ENCODE peak calls at places on chromosomes 3 and 15, in six cellular contexts. C is right lobe of liver; N is ascending aorta; E is bronchial epithelial cell; F is naive thymus-derived CD4-positive, alpha-beta T cell; I is testis. B is an unnamed sample. For H3K36me3, the result is how much of the 10 kb centered on the place peaks cover.

GRCh38 chr3:140187648-140188221 is 252.8 kb downstream of the CLSTN2 start:
- DNase-seq in C (no peak), E (no peak), N (no peak), F (no peak), I (peak), B (no peak)

GRCh38 chr3:108462899-108463298 is 47.5 kb downstream of the MYH15 start:
- DNase-seq in C (no peak), F (no peak), E (peak), N (no peak), I (no peak), B (no peak)

GRCh38 chr3:43036621-43037331 is 57.7 kb downstream of the GASK1A start:
- DNase-seq in E (no peak), F (no peak), C (no peak), I (no peak), N (no peak), B (no peak)

GRCh38 chr3:107452436-107452835 is 70.3 kb upstream of the BBX start:
- DNase-seq in F (no peak), I (no peak), E (peak), N (no peak), C (no peak), B (no peak)

GRCh38 chr3:144039661-144040060 is 68.0 kb downstream of the DIPK2A start:
- DNase-seq in N (no peak), C (no peak), F (no peak), I (no peak), E (peak), B (no peak)

GRCh38 chr15:33398555-33398954 is 87.8 kb downstream of the RYR3 start:
- DNase-seq in I (no peak), E (no peak), F (no peak), N (no peak), C (no peak), B (no peak)

GRCh38 chr3:136734382-136735070 is 17.7 kb downstream of the STAG1 start:
- DNase-seq in I (no peak), C (no peak), F (peak), N (no peak), E (no peak), B (no peak)

GRCh38 chr3:198106265-198106664 is 146.2 kb downstream of the LMLN start:
- DNase-seq in I (no peak), F (no peak), N (no peak), C (no peak), E (no peak), B (no peak)

GRCh38 chr3:39025222-39025970 is 26.3 kb downstream of the SCN11A start:
- DNase-seq in C (no peak), F (no peak), E (no peak), I (peak), N (no peak), B (no peak)

GRCh38 chr15:87487484-87487883 is 769.1 kb downstream of the NTRK3 start:
- DNase-seq in N (no peak), F (no peak), C (no peak), E (no peak), I (no peak), B (no peak)

GRCh38 chr3:185732782-185733181 is 92.1 kb downstream of the IGF2BP2 start:
- DNase-seq in F (no peak), E (peak), I (no peak), C (no peak), N (no peak), B (no peak)

GRCh38 chr3:29249829-29250228 is 31.0 kb upstream of the RBMS3 start:
- DNase-seq in C (no peak), N (no peak), I (no peak), E (no peak), F (no peak), B (no peak)

GRCh38 chr3:187935623-187936156 is 190.4 kb upstream of the BCL6 start:
- DNase-seq in C (no peak), E (no peak), F (no peak), N (no peak), I (no peak), B (peak)

GRCh38 chr15:25053000-25053815 is 98.4 kb downstream of the SNRPN start:
- DNase-seq in F (no peak), E (no peak), C (peak), N (no peak), I (peak), B (no peak)

GRCh38 chr3:51591231-51591630 is 52.7 kb downstream of the RAD54L2 start:
- DNase-seq in E (no peak), F (no peak), C (no peak), I (no peak), N (no peak), B (no peak)

GRCh38 chr15:62853833-62854210 is 188.7 kb upstream of the TPM1 start:
- DNase-seq in C (no peak), E (peak), N (no peak), I (no peak), F (no peak), B (no peak)

GRCh38 chr3:14413381-14414071 is 11.1 kb downstream of the SLC6A6 start:
- DNase-seq in C (no peak), F (no peak), I (no peak), E (no peak), N (no peak), B (no peak)

GRCh38 chr3:15063656-15064286 is 1.3 kb downstream of the MRPS25 start:
- DNase-seq in N (no peak), C (no peak), I (no peak), F (no peak), E (no peak), B (no peak)

GRCh38 chr15:39501366-39501765 is 79.5 kb upstream of the THBS1 start:
- DNase-seq in E (no peak), N (no peak), C (no peak), F (no peak), I (no peak), B (no peak)

GRCh38 chr3:59695858-59696257 is 646.0 kb upstream of the CFAP20DC start:
- DNase-seq in F (no peak), I (no peak), N (no peak), C (no peak), E (no peak), B (no peak)

GRCh38 chr3:98855811-98856400 is 45.6 kb downstream of the DCBLD2 start:
- DNase-seq in F (no peak), C (no peak), I (no peak), E (peak), N (no peak), B (no peak)

GRCh38 chr3:149316427-149316826 is 17.0 kb downstream of the TM4SF18 start:
- DNase-seq in I (no peak), E (peak), F (no peak), N (no peak), C (no peak), B (no peak)

GRCh38 chr3:100830931-100831330 is 121.6 kb downstream of the TFG start:
- DNase-seq in N (no peak), E (no peak), F (no peak), I (no peak), C (no peak), B (no peak)

GRCh38 chr3:156024904-156025303 is 95.5 kb upstream of the KCNAB1 start:
- DNase-seq in F (no peak), N (no peak), I (no peak), C (no peak), E (peak), B (no peak)

GRCh38 chr3:69309810-69310209 is 76.1 kb downstream of the FRMD4B start:
- DNase-seq in I (no peak), F (no peak), C (no peak), E (peak), N (no peak), B (no peak)

GRCh38 chr3:71543371-71544016 is 40.0 kb downstream of the FOXP1 start:
- DNase-seq in F (no peak), E (no peak), C (no peak), N (peak), I (no peak), B (no peak)

GRCh38 chr3:143601738-143602480 is 246.4 kb downstream of the SLC9A9 start:
- DNase-seq in E (peak), F (no peak), I (no peak), C (no peak), N (no peak), B (no peak)

GRCh38 chr15:98881526-98882517 is 125.8 kb downstream of the PGPEP1L start:
- DNase-seq in I (no peak), E (peak), N (no peak), C (no peak), F (peak), B (no peak)

GRCh38 chr3:30263238-30263920 is 343.0 kb upstream of the TGFBR2 start:
- DNase-seq in C (no peak), F (peak), I (no peak), E (no peak), N (no peak), B (no peak)

GRCh38 chr3:123723527-123724168 is 138.8 kb upstream of the HACD2 start:
- DNase-seq in I (peak), N (peak), F (peak), C (no peak), E (peak), B (peak)

GRCh38 chr15:47206358-47206978 is 510.8 kb upstream of the SEMA6D start:
- DNase-seq in I (no peak), N (no peak), F (no peak), E (no peak), C (no peak), B (no peak)

GRCh38 chr3:112327371-112327951 is 5.5 kb upstream of the CD200 start:
- DNase-seq in I (no peak), E (peak), C (no peak), F (peak), N (no peak), B (peak)

GRCh38 chr15:62895139-62895866 is 147.2 kb upstream of the TPM1 start:
- DNase-seq in C (no peak), E (peak), I (no peak), F (no peak), N (no peak), B (no peak)

GRCh38 chr15:28026764-28027713 is 72.1 kb downstream of the OCA2 start:
- DNase-seq in E (no peak), I (peak), N (no peak), C (no peak), F (no peak), B (no peak)

GRCh38 chr3:72591522-72592421 is 256.5 kb downstream of the SHQ1 start:
- DNase-seq in E (peak), I (peak), C (no peak), F (no peak), N (peak), B (no peak)

GRCh38 chr3:194075088-194075615 is 60.8 kb upstream of the HES1 start:
- DNase-seq in F (no peak), C (no peak), I (no peak), N (no peak), E (peak), B (no peak)

GRCh38 chr3:49411550-49411967 is 217 bp downstream of the RHOA start:
- DNase-seq in E (no peak), C (peak), N (peak), F (no peak), I (peak), B (no peak)

GRCh38 chr3:32450426-32450825 is 52.2 kb downstream of the CMTM6 start:
- DNase-seq in N (no peak), E (no peak), F (no peak), C (no peak), I (no peak), B (no peak)

GRCh38 chr15:98126326-98127090 is 166.0 kb downstream of the ARRDC4 start:
- DNase-seq in C (no peak), F (no peak), N (no peak), E (peak), I (no peak), B (no peak)

GRCh38 chr3:62875103-62876002 is at the start of gene CADPS:
- DNase-seq in I (peak), N (no peak), E (no peak), C (no peak), F (no peak), B (peak)
- H3K4me3 ChIP-seq in I (peak), N (peak), E (no peak), C (peak), F (no peak), B (no peak)

GRCh38 chr15:30917013-30917412 is 13.3 kb downstream of the FAN1 start:
- DNase-seq in I (no peak), F (no peak), N (no peak), E (no peak), C (no peak), B (no peak)

GRCh38 chr15:30917675-30918074 is 14.0 kb downstream of the FAN1 start:
- DNase-seq in E (no peak), F (no peak), N (no peak), C (no peak), I (no peak), B (no peak)

GRCh38 chr15:30918366-30918765 is 14.7 kb downstream of the FAN1 start:
- DNase-seq in E (no peak), F (no peak), C (no peak), N (no peak), I (no peak), B (no peak)

DNA sequence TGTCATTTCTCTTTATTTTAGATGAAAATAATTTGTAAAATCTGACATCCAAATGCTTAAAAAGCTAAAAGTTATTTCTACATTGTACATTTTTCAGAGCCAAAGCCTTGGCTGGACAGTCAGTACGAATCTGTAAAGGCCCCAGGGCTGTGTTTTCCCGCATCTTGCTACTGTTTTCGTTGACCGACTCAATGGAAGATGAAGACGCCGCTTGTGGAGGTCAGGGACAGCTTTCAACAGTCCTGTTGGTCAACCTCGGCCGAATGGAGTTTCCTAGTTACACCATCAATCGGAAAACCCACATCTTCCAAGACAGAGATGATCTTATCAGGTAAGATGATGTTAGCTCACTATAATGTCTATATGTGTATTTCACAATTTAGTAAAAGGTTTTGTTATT is 10.0 kb downstream of the FAN1 start:
- DNase-seq in C (no peak), I (no peak), E (no peak), F (no peak), N (no peak), B (no peak)
- H3K36me3 ChIP-seq in C (under half), I (under half), E (under half), F (under half), N (under half), B (under half)

DNA sequence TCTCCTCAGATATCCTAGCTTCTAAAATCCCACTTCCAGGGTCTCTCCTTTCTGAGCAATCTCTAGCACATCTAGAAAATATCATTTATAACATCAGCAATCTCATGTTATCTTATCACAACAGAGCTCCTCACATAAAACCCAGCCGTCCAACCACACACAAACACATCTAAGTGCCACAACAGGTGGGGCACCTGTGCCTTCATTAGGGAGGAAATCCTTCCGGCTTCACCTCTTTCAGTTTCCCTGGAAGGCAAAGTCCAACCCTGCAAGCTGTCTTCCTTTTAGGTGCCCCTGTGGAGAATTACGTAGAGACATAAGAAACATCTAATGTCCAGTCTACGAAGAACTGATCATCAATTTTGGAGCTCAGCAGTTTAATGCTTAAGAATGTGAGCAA is 1.6 kb downstream of the ZDHHC3 start:
- DNase-seq in C (no peak), F (no peak), N (peak), E (no peak), I (no peak), B (no peak)
- H3K4me3 ChIP-seq in C (no peak), F (peak), N (peak), E (peak), I (no peak), B (peak)

GRCh38 chr3:47414666-47415587 is 34.1 kb downstream of the PTPN23 start:
- DNase-seq in C (no peak), E (no peak), F (no peak), N (no peak), I (no peak), B (no peak)
- H3K36me3 ChIP-seq in C (under half), E (under half), F (under half), N (half or more), I (under half), B (under half)

DNA sequence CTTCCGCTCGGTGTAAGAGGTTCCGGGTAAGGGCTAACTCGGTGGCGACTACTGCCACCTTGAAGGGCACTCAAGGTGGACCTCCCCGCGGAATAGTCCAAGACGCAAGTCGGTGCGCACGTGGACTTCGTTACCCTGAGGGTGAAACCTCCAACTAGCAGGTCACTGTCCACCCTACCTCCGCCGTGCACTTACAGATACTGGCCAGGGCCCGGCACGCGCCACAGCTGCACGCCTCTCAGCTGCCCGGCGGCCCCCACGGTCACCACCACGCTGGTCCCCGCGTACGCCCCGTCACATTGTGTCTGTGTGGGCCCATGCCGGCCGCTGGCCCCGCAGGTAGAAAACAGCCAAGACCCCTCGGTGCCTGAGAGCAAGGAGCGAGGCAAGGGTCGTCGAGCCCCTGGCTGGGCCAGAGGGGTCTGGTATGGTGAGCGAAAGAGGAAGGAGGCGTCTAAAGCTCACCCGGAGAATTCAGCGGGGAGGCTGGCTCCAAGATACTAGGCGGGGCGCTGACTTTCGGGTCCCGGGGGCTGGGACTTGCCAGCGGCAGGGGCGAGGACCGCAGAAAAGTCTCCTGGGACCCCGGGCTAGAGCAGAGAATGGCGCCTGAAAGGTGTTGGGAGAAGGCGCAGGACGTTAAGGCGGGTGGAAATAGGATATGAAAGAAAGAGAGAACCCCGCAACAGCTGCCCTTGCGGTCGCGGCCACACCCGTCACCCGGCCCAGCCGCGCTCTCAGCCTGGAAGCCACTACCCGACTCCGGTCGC is 930 bp downstream of the LTK start:
- DNase-seq in E (no peak), N (no peak), I (peak), C (no peak), F (no peak), B (peak)
- H3K4me3 ChIP-seq in E (no peak), N (peak), I (peak), C (peak), F (peak), B (peak)

GRCh38 chr15:58622877-58623276 is 126.6 kb downstream of the ADAM10 start:
- DNase-seq in I (no peak), N (no peak), E (no peak), C (no peak), F (no peak), B (no peak)
- H3K36me3 ChIP-seq in I (under half), N (under half), E (under half), C (under half), F (under half), B (under half)

DNA sequence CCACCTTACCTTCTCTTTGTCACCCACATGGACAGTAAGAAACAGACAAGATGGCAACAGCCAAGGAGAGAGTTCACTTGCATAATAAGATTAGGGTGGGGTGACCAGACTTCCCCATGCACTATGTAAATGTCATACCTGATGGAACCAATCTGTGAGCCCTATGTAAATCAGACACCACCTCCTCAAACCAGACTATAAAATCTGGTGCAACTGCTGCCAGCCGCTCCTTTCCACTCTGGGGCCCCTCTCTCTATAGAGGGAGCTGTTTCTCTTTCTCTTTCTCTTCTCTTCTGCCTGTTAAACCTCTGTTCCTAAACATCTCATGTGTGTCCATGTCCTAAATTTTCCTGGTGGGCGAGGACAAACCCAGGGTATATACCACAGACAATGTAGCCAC is 405.5 kb upstream of the CNTN4 start:
- DNase-seq in N (no peak), I (no peak), C (no peak), F (no peak), E (no peak), B (no peak)
- H3K4me3 ChIP-seq in N (no peak), I (no peak), C (no peak), F (no peak), E (no peak), B (no peak)

GRCh38 chr3:45737222-45737621 is 48.0 kb downstream of the SACM1L start:
- DNase-seq in E (no peak), N (no peak), F (no peak), I (no peak), C (no peak), B (no peak)

GRCh38 chr3:45741247-45741646 is 52.1 kb downstream of the SACM1L start:
- DNase-seq in E (no peak), N (no peak), C (no peak), F (no peak), I (no peak), B (no peak)

GRCh38 chr3:45741742-45742141 is 52.5 kb downstream of the SACM1L start:
- DNase-seq in I (no peak), N (no peak), C (no peak), E (no peak), F (no peak), B (no peak)

GRCh38 chr3:45739944-45740343 is 50.7 kb downstream of the SACM1L start:
- DNase-seq in N (no peak), E (no peak), C (no peak), I (no peak), F (no peak), B (no peak)

DNA sequence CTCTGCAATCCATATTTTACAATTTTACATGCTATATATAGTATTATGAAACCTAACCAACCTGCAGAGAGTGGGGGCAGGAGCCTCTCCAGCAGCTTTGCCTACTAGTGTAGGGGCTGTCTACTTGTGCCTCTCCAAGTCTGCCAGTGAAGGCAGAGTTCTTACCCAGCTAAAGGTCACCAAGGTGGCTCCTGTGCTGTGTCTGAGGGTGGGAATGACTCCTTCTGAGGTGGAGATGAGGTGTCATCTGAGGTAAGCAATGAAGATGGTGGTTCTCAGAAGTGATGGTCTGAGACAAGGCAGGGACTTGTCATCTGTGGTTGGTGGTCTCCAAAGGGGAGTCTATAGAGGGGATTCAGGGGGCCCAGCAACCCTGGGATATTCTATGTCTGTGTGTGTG is 47.5 kb downstream of the SACM1L start:
- DNase-seq in N (no peak), I (no peak), C (no peak), F (no peak), E (no peak), B (no peak)
- H3K36me3 ChIP-seq in N (half or more), I (under half), C (under half), F (under half), E (under half), B (under half)